ENCODE peak calls at places on chromosomes 12 and 14, in eight cellular contexts. J, A, E, S, G, R, I and T are unnamed samples.

GRCh38 chr12:10220398-10221077 is 7.9 kb downstream of the GABARAPL1 start:
- DNase-seq in R (peak), S (peak), I (no peak), A (no peak), J (peak), E (peak), G (no peak), T (peak)

GRCh38 chr14:102540310-102541028 is 30.9 kb upstream of the ANKRD9 start:
- DNase-seq in R (no peak), G (no peak), E (peak), A (no peak), I (no peak), S (no peak), J (peak), T (no peak)

GRCh38 chr12:124370851-124371250 is 76.0 kb downstream of the RFLNA start:
- DNase-seq in E (no peak), A (no peak), S (no peak), G (no peak), J (no peak), I (no peak), R (no peak), T (no peak)

GRCh38 chr14:32611752-32612151 is 282.7 kb downstream of the AKAP6 start:
- DNase-seq in J (no peak), R (peak), S (peak), I (no peak), G (no peak), A (no peak), E (peak), T (no peak)

GRCh38 chr14:91311284-91311662 is 66.8 kb upstream of the GPR68 start:
- DNase-seq in G (peak), I (no peak), R (no peak), S (no peak), A (peak), E (no peak), J (no peak), T (no peak)

GRCh38 chr14:68394113-68394718 is 398.7 kb downstream of the ZFP36L1 start:
- DNase-seq in G (no peak), J (no peak), S (peak), R (no peak), A (no peak), E (no peak), I (no peak), T (no peak)

GRCh38 chr14:104604461-104605449 is at the start of gene TMEM179:
- DNase-seq in A (no peak), E (no peak), S (no peak), I (no peak), G (no peak), R (no peak), J (peak), T (no peak)

GRCh38 chr14:23562822-23563472 is 4.6 kb downstream of the AP1G2 start:
- DNase-seq in S (peak), E (peak), J (peak), I (no peak), G (peak), A (peak), R (no peak), T (no peak)

GRCh38 chr12:54220092-54220557 is 31.3 kb upstream of the SMUG1 start:
- DNase-seq in E (peak), J (peak), A (peak), R (peak), G (peak), S (peak), I (peak), T (peak)

GRCh38 chr12:82682851-82683261 is 3.9 kb upstream of the TMTC2 start:
- DNase-seq in I (no peak), G (peak), E (peak), A (no peak), J (no peak), R (no peak), S (peak), T (no peak)

GRCh38 chr12:89750821-89751227 is 42.2 kb upstream of the ATP2B1 start:
- DNase-seq in R (no peak), I (no peak), A (no peak), S (peak), G (no peak), E (peak), J (no peak), T (no peak)

GRCh38 chr12:82832981-82833380 is 146.3 kb downstream of the TMTC2 start:
- DNase-seq in A (no peak), R (no peak), S (no peak), J (no peak), E (no peak), I (no peak), G (no peak), T (no peak)

GRCh38 chr14:73239463-73240241 is 2.3 kb downstream of the PAPLN start:
- DNase-seq in J (peak), G (no peak), A (no peak), S (peak), R (no peak), E (peak), I (no peak), T (peak)

GRCh38 chr14:53190938-53191337 is 37.8 kb upstream of the DDHD1 start:
- DNase-seq in A (no peak), E (peak), J (no peak), S (peak), G (no peak), R (no peak), I (peak), T (no peak)

GRCh38 chr14:54683882-54684794 is 117.2 kb downstream of the SAMD4A start:
- DNase-seq in I (no peak), A (no peak), G (no peak), J (no peak), R (peak), E (peak), S (peak), T (peak)

GRCh38 chr12:130992448-130992847 is 38.7 kb downstream of the ADGRD1 start:
- DNase-seq in J (no peak), G (no peak), I (no peak), A (no peak), E (no peak), S (no peak), R (no peak), T (no peak)

GRCh38 chr14:100664841-100665425 is 61.8 kb upstream of the DLK1 start:
- DNase-seq in A (no peak), G (no peak), I (no peak), J (peak), S (peak), E (peak), R (no peak), T (peak)

GRCh38 chr12:113214938-113215400 is 6.3 kb upstream of the TPCN1 start:
- DNase-seq in R (peak), I (peak), S (peak), J (peak), G (peak), E (peak), A (no peak), T (peak)

GRCh38 chr12:5032821-5033220 is 10.9 kb upstream of the KCNA5 start:
- DNase-seq in S (no peak), I (no peak), R (no peak), G (no peak), J (no peak), A (no peak), E (no peak), T (no peak)

GRCh38 chr14:101833045-101833444 is 71.5 kb downstream of the PPP2R5C start:
- DNase-seq in E (no peak), G (no peak), J (no peak), I (no peak), A (no peak), R (no peak), S (no peak), T (no peak)

GRCh38 chr14:95291859-95292542 is 27.7 kb downstream of the CLMN start:
- DNase-seq in A (no peak), G (peak), I (no peak), E (peak), S (peak), R (peak), J (no peak), T (peak)

GRCh38 chr12:39831587-39832315 is 212.1 kb upstream of the ABCD2 start:
- DNase-seq in A (no peak), R (no peak), G (no peak), S (peak), E (peak), J (peak), I (no peak), T (no peak)

GRCh38 chr14:92185559-92185958 is 63.8 kb downstream of the CPSF2 start:
- DNase-seq in S (no peak), E (peak), I (no peak), G (no peak), A (no peak), R (no peak), J (no peak), T (no peak)

GRCh38 chr12:50099302-50100008 is 4.4 kb upstream of the GPD1 start:
- DNase-seq in E (peak), G (no peak), A (no peak), J (no peak), S (peak), I (no peak), R (no peak), T (no peak)